ENCODE peak calls at places on chromosomes 2 and 18, in seven cellular contexts. One of them, this sample, is unnamed.

GRCh38 chr2:95362486-95362885 is 40.0 kb upstream of the FAHD2A start:
- DNase-seq in psoas muscle: no peak
- DNase-seq in activated CD8-positive, alpha-beta T cell treated with anti-CD3 and anti-CD28 coated beads for 36 hours: no peak
- DNase-seq in substantia nigra: no peak
- DNase-seq in GM23248: no peak
- DNase-seq in H54: no peak
- DNase-seq in NCI-H1105 treated with DMSO at 0.1 percent for 48 hours: no peak
- DNase-seq in this sample: no peak

GRCh38 chr2:18074476-18074875 is 196.0 kb downstream of the KCNS3 start:
- DNase-seq in psoas muscle: no peak
- DNase-seq in NCI-H1105 treated with DMSO at 0.1 percent for 48 hours: no peak
- DNase-seq in activated CD8-positive, alpha-beta T cell treated with anti-CD3 and anti-CD28 coated beads for 36 hours: no peak
- DNase-seq in H54: no peak
- DNase-seq in substantia nigra: no peak
- DNase-seq in GM23248: no peak
- DNase-seq in this sample: no peak

GRCh38 chr18:28039078-28039477 is 137.9 kb downstream of the CDH2 start:
- DNase-seq in GM23248: no peak
- DNase-seq in H54: peak; percentile 14
- DNase-seq in psoas muscle: no peak
- DNase-seq in substantia nigra: no peak
- DNase-seq in activated CD8-positive, alpha-beta T cell treated with anti-CD3 and anti-CD28 coated beads for 36 hours: no peak
- DNase-seq in NCI-H1105 treated with DMSO at 0.1 percent for 48 hours: no peak
- DNase-seq in this sample: no peak

GRCh38 chr2:3399829-3400228 is 20.3 kb downstream of the TRAPPC12 start:
- DNase-seq in activated CD8-positive, alpha-beta T cell treated with anti-CD3 and anti-CD28 coated beads for 36 hours: no peak
- DNase-seq in GM23248: peak; percentile 31
- DNase-seq in H54: no peak
- DNase-seq in psoas muscle: peak; percentile 50
- DNase-seq in NCI-H1105 treated with DMSO at 0.1 percent for 48 hours: no peak
- DNase-seq in substantia nigra: peak; percentile 85
- DNase-seq in this sample: no peak

GRCh38 chr18:48676346-48676745 is 137.5 kb downstream of the CTIF start:
- DNase-seq in psoas muscle: peak; percentile 39
- DNase-seq in H54: no peak
- DNase-seq in activated CD8-positive, alpha-beta T cell treated with anti-CD3 and anti-CD28 coated beads for 36 hours: no peak
- DNase-seq in NCI-H1105 treated with DMSO at 0.1 percent for 48 hours: no peak
- DNase-seq in substantia nigra: no peak
- DNase-seq in GM23248: peak; percentile 47
- DNase-seq in this sample: no peak

GRCh38 chr2:239355139-239355538 is 45.7 kb downstream of the HDAC4 start:
- DNase-seq in GM23248: peak; percentile 58
- DNase-seq in activated CD8-positive, alpha-beta T cell treated with anti-CD3 and anti-CD28 coated beads for 36 hours: no peak
- DNase-seq in substantia nigra: no peak
- DNase-seq in psoas muscle: no peak
- DNase-seq in H54: no peak
- DNase-seq in NCI-H1105 treated with DMSO at 0.1 percent for 48 hours: no peak
- DNase-seq in this sample: no peak

GRCh38 chr2:27306657-27307544 is 1.3 kb downstream of the UCN start:
- DNase-seq in activated CD8-positive, alpha-beta T cell treated with anti-CD3 and anti-CD28 coated beads for 36 hours: peak; percentile 59
- DNase-seq in substantia nigra: no peak
- DNase-seq in GM23248: peak; percentile 39
- DNase-seq in NCI-H1105 treated with DMSO at 0.1 percent for 48 hours: no peak
- DNase-seq in psoas muscle: no peak
- DNase-seq in H54: no peak
- DNase-seq in this sample: no peak

GRCh38 chr2:201777869-201778268 is 2.9 kb downstream of the ALS2 start:
- DNase-seq in substantia nigra: no peak
- DNase-seq in activated CD8-positive, alpha-beta T cell treated with anti-CD3 and anti-CD28 coated beads for 36 hours: no peak
- DNase-seq in NCI-H1105 treated with DMSO at 0.1 percent for 48 hours: no peak
- DNase-seq in GM23248: no peak
- DNase-seq in psoas muscle: no peak
- DNase-seq in H54: no peak
- DNase-seq in this sample: no peak

GRCh38 chr18:6294119-6294784 is 120.5 kb downstream of the L3MBTL4 start:
- DNase-seq in substantia nigra: peak; percentile 11
- DNase-seq in GM23248: no peak
- DNase-seq in NCI-H1105 treated with DMSO at 0.1 percent for 48 hours: no peak
- DNase-seq in activated CD8-positive, alpha-beta T cell treated with anti-CD3 and anti-CD28 coated beads for 36 hours: no peak
- DNase-seq in H54: no peak
- DNase-seq in psoas muscle: no peak
- DNase-seq in this sample: no peak

GRCh38 chr2:98589489-98589888 is 18.8 kb downstream of the COA5 start:
- DNase-seq in psoas muscle: no peak
- DNase-seq in NCI-H1105 treated with DMSO at 0.1 percent for 48 hours: no peak
- DNase-seq in GM23248: no peak
- DNase-seq in substantia nigra: no peak
- DNase-seq in activated CD8-positive, alpha-beta T cell treated with anti-CD3 and anti-CD28 coated beads for 36 hours: no peak
- DNase-seq in H54: no peak
- DNase-seq in this sample: no peak